ENCODE peak calls at places on chromosome 2, in five cellular contexts. S is mammary epithelial cell, A is AG09319, C is mesendoderm, X is posterior vena cava. Z is an unnamed sample.

GRCh38 chr2:10901565-10901964 is 10.2 kb upstream of the KCNF1 start:
- DNase-seq in S (no peak), C (no peak), X (no peak), A (no peak), Z (no peak)

GRCh38 chr2:226273440-226273839 is 526.2 kb downstream of the IRS1 start:
- DNase-seq in S (no peak), A (no peak), C (no peak), X (no peak), Z (no peak)

GRCh38 chr2:217710218-217710565 is 292.6 kb downstream of the TNS1 start:
- DNase-seq in A (no peak), S (peak), C (peak), X (no peak), Z (no peak)

GRCh38 chr2:15941483-15941853 is 1.1 kb downstream of the MYCN start:
- DNase-seq in X (no peak), C (peak), A (no peak), S (peak), Z (no peak)

GRCh38 chr2:149894226-149894625 is 306.7 kb upstream of the MMADHC start:
- DNase-seq in S (peak), A (no peak), C (no peak), X (no peak), Z (no peak)

GRCh38 chr2:223314831-223315230 is 262.8 kb downstream of the KCNE4 start:
- DNase-seq in S (no peak), C (no peak), X (no peak), A (no peak), Z (no peak)

GRCh38 chr2:144510206-144510991 is 9.5 kb downstream of the ZEB2 start:
- DNase-seq in S (peak), A (no peak), X (no peak), C (peak), Z (no peak)

GRCh38 chr2:240611601-240612210 is 13.6 kb upstream of the GPR35 start:
- DNase-seq in S (no peak), X (peak), A (no peak), C (no peak), Z (no peak)

GRCh38 chr2:60426341-60426740 is 127.1 kb downstream of the BCL11A start:
- DNase-seq in A (no peak), C (no peak), S (no peak), X (no peak), Z (no peak)

GRCh38 chr2:174797792-174798276 is 33.6 kb upstream of the CHRNA1 start:
- DNase-seq in X (no peak), S (no peak), C (no peak), A (no peak), Z (no peak)

GRCh38 chr2:6639870-6640639 is 225.7 kb downstream of the CMPK2 start:
- DNase-seq in S (no peak), A (no peak), X (no peak), C (peak), Z (no peak)

GRCh38 chr2:28341208-28341891 is 51.3 kb upstream of the FOSL2 start:
- DNase-seq in X (peak), S (no peak), C (no peak), A (no peak), Z (no peak)

GRCh38 chr2:42794271-42795046 is 2.1 kb upstream of the HAAO start:
- DNase-seq in S (no peak), A (no peak), C (peak), X (no peak), Z (no peak)

GRCh38 chr2:119059287-119059686 is 99.3 kb downstream of the C1QL2 start:
- DNase-seq in S (no peak), C (no peak), A (no peak), X (peak), Z (no peak)